ENCODE peak calls at places on chromosomes 11 and 22, in four cellular contexts. Z, D, C and V are unnamed samples.

GRCh38 chr11:64196616-64197015 is 9.9 kb upstream of the FERMT3 start:
- DNase-seq in C (no peak), Z (no peak), D (no peak), V (no peak)

GRCh38 chr11:114877976-114878375 is 199.6 kb downstream of the NXPE2 start:
- DNase-seq in C (no peak), D (no peak), Z (no peak), V (no peak)

GRCh38 chr11:134377876-134378275 is 34.2 kb downstream of the B3GAT1 start:
- DNase-seq in C (no peak), D (no peak), Z (no peak), V (no peak)

GRCh38 chr11:110728883-110729282 is 16.6 kb upstream of the ARHGAP20 start:
- DNase-seq in Z (no peak), D (no peak), C (no peak), V (no peak)

GRCh38 chr11:116857936-116858335 is 20.5 kb upstream of the APOA1 start:
- DNase-seq in D (no peak), C (no peak), Z (no peak), V (no peak)

GRCh38 chr11:86183694-86184093 is 60.9 kb upstream of the EED start:
- DNase-seq in C (no peak), Z (no peak), D (no peak), V (no peak)

GRCh38 chr11:102799656-102800339 is 1.8 kb upstream of the MMP1 start:
- DNase-seq in C (no peak), Z (no peak), D (no peak), V (no peak)

GRCh38 chr11:14537134-14537599 is 17.0 kb upstream of the PSMA1 start:
- DNase-seq in Z (peak), D (no peak), C (peak), V (no peak)

GRCh38 chr11:124285610-124286344 is 28.0 kb downstream of the OR8D1 start:
- DNase-seq in Z (no peak), D (no peak), C (no peak), V (peak)

GRCh38 chr11:17206448-17206847 is 1.3 kb downstream of the PIK3C2A start:
- DNase-seq in D (no peak), Z (no peak), C (no peak), V (no peak)

GRCh38 chr11:18408558-18409242 is 3.4 kb upstream of the LDHC start:
- DNase-seq in D (no peak), C (no peak), Z (no peak), V (no peak)

GRCh38 chr22:41920271-41920976 is 5.5 kb upstream of the SHISA8 start:
- DNase-seq in D (no peak), Z (no peak), C (no peak), V (no peak)

GRCh38 chr11:65446446-65447277 is 24.1 kb downstream of the NEAT1 start:
- DNase-seq in D (no peak), Z (no peak), C (no peak), V (no peak)

GRCh38 chr11:101327908-101328307 is 198.3 kb upstream of the PGR start:
- DNase-seq in C (no peak), Z (no peak), D (no peak), V (peak)

GRCh38 chr11:72589802-72590761 is 84.1 kb downstream of the PDE2A start:
- DNase-seq in D (no peak), Z (peak), C (peak), V (no peak)

GRCh38 chr11:2158966-2159365 is 2.0 kb downstream of the INS start:
- DNase-seq in Z (no peak), D (no peak), C (no peak), V (no peak)
- H3K4me3 ChIP-seq in Z (no peak), D (no peak), C (no peak), V (no peak)

DNA sequence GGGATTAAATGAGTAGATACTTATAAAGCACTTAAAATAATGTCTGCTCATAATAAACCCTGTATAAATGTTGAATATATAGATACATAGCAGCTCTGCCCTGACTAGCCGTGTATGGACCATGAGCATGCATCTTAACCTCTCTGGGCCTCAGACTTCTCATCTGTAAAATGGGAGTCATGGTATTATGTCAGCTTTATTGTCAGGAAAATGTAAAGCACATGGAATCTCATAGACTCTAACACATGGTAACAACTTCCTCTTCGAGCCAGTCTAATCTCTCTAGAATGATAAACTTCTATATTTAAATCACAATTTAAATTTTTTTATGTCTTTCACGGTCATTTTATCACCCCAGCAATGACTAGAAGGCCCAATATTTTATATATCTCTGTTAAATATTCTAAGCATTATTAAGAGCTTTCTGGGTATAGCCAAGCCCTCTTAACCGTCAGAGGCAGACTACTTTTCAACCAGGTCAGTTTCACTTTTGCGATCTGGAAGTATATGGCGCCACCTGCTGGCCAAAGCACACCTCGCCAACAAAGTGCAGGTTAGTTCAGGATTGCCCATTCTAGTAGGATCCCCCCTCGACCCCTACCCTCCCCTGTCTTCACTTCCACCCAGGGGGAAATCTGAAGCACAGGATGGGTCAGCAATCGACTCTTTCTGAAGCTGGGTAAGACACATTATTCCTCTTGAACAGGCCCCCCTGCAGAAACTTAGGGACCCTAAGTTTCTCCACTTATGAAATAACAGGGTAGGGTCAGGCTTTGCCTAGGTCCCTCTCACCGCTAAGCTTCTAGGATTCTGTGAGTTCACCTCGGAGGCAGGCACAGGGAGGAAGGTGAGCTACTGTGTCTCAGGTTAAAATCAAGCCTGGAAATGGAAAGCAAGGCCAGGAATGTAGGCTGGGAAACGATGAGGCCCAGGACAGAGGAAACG is 36.0 kb downstream of the KCNJ1 start:
- DNase-seq in Z (peak), C (peak), D (peak), V (peak)
- H3K4me3 ChIP-seq in Z (no peak), C (no peak), D (no peak), V (no peak)

GRCh38 chr11:112762686-112763048 is 198.6 kb upstream of the NCAM1 start:
- DNase-seq in Z (no peak), C (no peak), D (no peak), V (no peak)

GRCh38 chr11:112756166-112756565 is 205.1 kb upstream of the NCAM1 start:
- DNase-seq in Z (no peak), C (no peak), D (no peak), V (no peak)

GRCh38 chr11:112760378-112761060 is 200.7 kb upstream of the NCAM1 start:
- DNase-seq in D (no peak), Z (no peak), C (no peak), V (no peak)

GRCh38 chr11:112759418-112759817 is 201.8 kb upstream of the NCAM1 start:
- DNase-seq in Z (no peak), D (no peak), C (no peak), V (no peak)

GRCh38 chr11:112761911-112762685 is 199.1 kb upstream of the NCAM1 start:
- DNase-seq in Z (no peak), C (no peak), D (no peak), V (no peak)
- H3K4me3 ChIP-seq in Z (no peak), C (no peak), D (no peak), V (no peak)

DNA sequence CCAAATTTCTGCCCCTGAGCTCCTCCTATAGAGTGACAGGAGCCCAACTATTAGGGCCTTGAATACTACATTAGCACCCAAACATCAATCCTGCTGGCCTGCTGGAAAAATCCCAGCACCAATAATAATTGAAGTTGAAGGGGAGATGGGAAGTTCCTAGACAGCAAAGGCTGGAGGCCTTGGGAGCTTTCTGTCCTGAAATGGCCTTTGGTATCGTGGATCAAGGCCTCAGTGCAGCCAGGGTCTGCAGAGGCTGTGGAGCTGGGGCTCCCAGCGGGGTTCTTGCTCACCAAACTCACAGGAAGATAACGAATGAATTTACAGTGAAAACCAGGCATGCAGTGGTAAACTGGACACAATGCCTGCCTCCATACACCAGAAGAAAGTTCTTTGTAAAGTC is 9.2 kb upstream of the MICALL1 start:
- DNase-seq in Z (no peak), C (no peak), D (no peak), V (no peak)
- H3K4me3 ChIP-seq in Z (no peak), C (peak), D (no peak), V (no peak)

DNA sequence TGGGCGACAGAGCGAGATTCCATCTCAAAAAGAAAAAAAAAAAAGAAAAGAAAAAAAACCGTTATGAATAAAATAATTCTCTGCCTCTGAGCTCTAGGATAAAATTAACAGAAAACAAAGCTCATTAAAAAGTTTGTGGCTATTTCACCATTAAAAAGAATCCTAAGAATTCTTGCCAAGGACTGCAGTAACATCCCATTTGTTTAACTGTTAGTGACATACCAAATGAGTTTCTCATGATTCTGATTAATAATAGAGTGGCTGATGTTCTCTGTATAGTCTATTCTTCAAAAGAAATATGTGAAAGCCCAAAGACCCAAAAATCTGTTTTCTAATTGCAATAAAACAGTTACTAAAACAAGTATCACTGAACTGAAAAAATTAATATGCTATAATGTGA is 19.7 kb downstream of the CLNS1A start:
- DNase-seq in C (no peak), Z (no peak), D (no peak), V (no peak)
- H3K4me3 ChIP-seq in C (no peak), Z (no peak), D (no peak), V (no peak)

GRCh38 chr22:27312567-27313507 is 488.7 kb downstream of the MN1 start:
- DNase-seq in D (no peak), C (no peak), Z (peak), V (no peak)

GRCh38 chr22:27309713-27310112 is 491.8 kb downstream of the MN1 start:
- DNase-seq in C (no peak), D (no peak), Z (no peak), V (no peak)

GRCh38 chr22:27314276-27314807 is 487.2 kb downstream of the MN1 start:
- DNase-seq in Z (no peak), C (no peak), D (no peak), V (no peak)

GRCh38 chr22:27310966-27311665 is 490.4 kb downstream of the MN1 start:
- DNase-seq in D (no peak), C (no peak), Z (peak), V (no peak)

DNA sequence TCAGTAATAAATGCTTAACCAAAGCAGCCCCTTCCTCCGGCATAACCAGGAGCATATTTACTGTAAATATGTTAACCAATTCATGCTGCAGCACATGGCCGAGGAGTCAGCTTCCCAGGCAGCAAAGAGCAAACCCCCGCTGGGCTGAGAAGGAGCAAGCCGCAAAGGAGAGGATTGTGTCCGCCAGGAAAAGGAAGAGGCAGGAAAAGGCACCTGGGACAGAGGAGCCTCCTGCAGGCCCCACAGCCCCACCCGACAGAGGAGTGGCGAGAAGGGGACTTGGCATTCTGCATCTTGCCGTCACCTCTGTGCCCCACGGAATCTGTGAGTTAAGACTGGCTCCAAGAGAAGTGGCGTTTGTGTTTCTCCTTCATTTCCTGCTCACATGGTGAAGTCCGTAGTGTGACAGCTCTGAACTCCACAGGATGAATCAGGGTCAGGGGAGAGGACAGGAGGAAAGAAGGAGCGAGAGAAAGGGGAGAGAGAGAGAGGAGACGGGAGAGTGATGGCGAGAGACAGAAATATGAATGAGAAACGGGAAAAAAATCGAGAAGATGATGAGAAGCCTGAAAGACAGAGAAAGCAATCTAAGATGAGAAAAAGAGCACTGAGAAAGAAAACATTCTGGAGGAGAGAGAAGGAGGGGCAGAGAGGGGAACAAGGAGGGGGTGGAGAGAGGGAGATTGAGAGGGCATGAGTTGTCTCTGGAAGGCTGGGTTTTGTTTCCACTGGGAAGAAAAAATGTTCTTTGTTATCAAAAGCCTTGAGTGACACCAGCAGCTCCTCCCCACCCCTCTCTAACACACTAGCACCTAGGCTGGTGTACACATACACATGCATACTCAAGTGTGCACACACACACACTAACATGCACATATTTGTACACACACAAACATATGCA is 489.6 kb downstream of the MN1 start:
- DNase-seq in D (no peak), Z (peak), C (no peak), V (no peak)
- H3K4me3 ChIP-seq in D (no peak), Z (peak), C (no peak), V (no peak)

DNA sequence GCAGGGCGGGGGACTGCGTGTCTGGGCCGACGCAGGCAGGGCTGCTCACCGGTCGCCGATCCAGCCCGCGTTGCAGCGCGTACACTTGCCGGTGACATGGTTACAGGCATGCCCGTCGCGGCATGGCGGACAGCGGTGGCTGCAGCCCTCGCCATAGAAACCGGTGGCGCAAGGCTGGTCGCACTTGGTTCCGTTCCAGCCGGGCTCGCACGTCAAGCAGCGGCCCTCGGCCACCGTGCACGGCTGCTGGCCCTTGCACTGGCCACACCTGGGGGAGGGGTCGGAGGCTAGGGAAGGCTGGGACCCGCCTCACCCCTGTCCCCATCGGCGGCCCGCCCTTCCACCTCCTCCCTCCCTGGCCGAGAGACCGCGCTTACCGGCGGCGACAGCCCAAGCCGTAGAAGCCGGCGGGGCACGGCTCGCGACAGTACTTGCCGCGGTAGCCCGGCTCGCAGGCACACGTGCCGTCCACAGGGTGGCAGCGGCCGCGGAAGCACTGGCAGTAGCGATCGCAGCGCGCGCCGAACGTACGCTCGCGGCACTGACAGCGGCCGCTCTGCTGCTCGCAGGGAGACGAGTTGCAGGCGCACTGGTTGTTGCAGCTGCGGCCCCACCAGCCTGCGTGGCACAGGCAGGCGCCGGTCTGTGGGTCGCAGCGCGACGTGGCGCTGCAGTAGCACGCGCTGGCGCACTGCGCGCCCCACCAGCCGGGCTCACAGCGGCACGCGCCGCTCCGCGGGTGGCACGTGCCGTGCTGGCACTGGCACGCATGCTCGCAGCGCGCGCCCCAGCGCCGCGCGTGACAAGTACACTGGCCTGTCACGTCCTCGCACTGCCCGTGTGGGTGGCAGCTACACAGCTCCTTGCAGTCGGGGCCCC is 6.7 kb downstream of the SCARF2 start:
- DNase-seq in C (no peak), D (peak), Z (peak), V (peak)
- H3K4me3 ChIP-seq in C (no peak), D (peak), Z (peak), V (peak)

GRCh38 chr22:43273902-43274484 is 69.2 kb downstream of the SCUBE1 start:
- DNase-seq in D (peak), Z (peak), C (peak), V (no peak)
- H3K4me3 ChIP-seq in D (no peak), Z (no peak), C (no peak), V (no peak)

GRCh38 chr11:45333023-45333422 is 46.9 kb upstream of the SYT13 start:
- DNase-seq in C (no peak), D (no peak), Z (no peak), V (no peak)
- H3K4me3 ChIP-seq in C (no peak), D (no peak), Z (no peak), V (no peak)